ENCODE peak calls at places on chromosomes 11 and 22, in eight cellular contexts. E, M, X, V, K, H, Y and A are unnamed samples.

GRCh38 chr11:96090711-96091110 is 166.8 kb upstream of the MTMR2 start:
- DNase-seq in E (no peak), M (no peak), X (no peak), V (no peak), K (no peak), H (no peak), Y (no peak), A (no peak)

GRCh38 chr11:100851584-100852152 is 164.6 kb downstream of the ARHGAP42 start:
- DNase-seq in E (no peak), M (no peak), X (no peak), V (peak; percentile 54), K (peak; percentile 85), H (no peak), Y (no peak), A (no peak)

GRCh38 chr22:24331468-24332440 is 61.1 kb downstream of the SPECC1L start:
- DNase-seq in E (no peak), M (no peak), X (no peak), V (no peak), K (no peak), H (no peak), Y (no peak), A (no peak)

GRCh38 chr11:46392421-46393230 is 1.1 kb upstream of the CHRM4 start:
- DNase-seq in E (peak; percentile 35), M (peak; percentile 84), X (peak; percentile 61), V (peak; percentile 42), K (peak; percentile 81), H (peak; percentile 95), Y (peak; percentile 74), A (peak; percentile 66)

GRCh38 chr11:8355418-8355742 is 91.7 kb upstream of the LMO1 start:
- DNase-seq in E (no peak), M (no peak), X (no peak), V (no peak), K (no peak), H (no peak), Y (no peak), A (no peak)

GRCh38 chr22:34129691-34130486 is 209.6 kb upstream of the LARGE1 start:
- DNase-seq in E (no peak), M (no peak), X (no peak), V (no peak), K (no peak), H (no peak), Y (no peak), A (no peak)

GRCh38 chr22:36329217-36330078 is 58.3 kb downstream of the MYH9 start:
- DNase-seq in E (no peak), M (peak; percentile 71), X (peak; percentile 64), V (peak; percentile 99), K (peak; percentile 97), H (peak; percentile 99), Y (peak; percentile 86), A (no peak)

GRCh38 chr11:69514771-69515170 is 33.3 kb downstream of the LINC01488 start:
- DNase-seq in E (no peak), M (no peak), X (no peak), V (no peak), K (no peak), H (no peak), Y (no peak), A (no peak)

GRCh38 chr11:134480129-134480652 is 68.1 kb upstream of the B3GAT1 start:
- DNase-seq in E (no peak), M (no peak), X (no peak), V (no peak), K (no peak), H (no peak), Y (no peak), A (no peak)

GRCh38 chr11:132347156-132348090 is 977.0 kb downstream of the NTM start:
- DNase-seq in E (no peak), M (no peak), X (no peak), V (no peak), K (no peak), H (peak; percentile 60), Y (no peak), A (no peak)

GRCh38 chr11:116640641-116641402 is 132.0 kb downstream of the BUD13 start:
- DNase-seq in E (no peak), M (no peak), X (no peak), V (no peak), K (no peak), H (no peak), Y (no peak), A (no peak)

GRCh38 chr11:96303067-96303466 is 39.9 kb downstream of the MAML2 start:
- DNase-seq in E (no peak), M (no peak), X (no peak), V (peak; percentile 93), K (peak; percentile 83), H (no peak), Y (no peak), A (no peak)

GRCh38 chr11:74895340-74896116 is 53.4 kb downstream of the XRRA1 start:
- DNase-seq in E (no peak), M (no peak), X (no peak), V (no peak), K (no peak), H (no peak), Y (no peak), A (no peak)

GRCh38 chr11:111423250-111423615 is 44.2 kb upstream of the POU2AF1 start:
- DNase-seq in E (no peak), M (no peak), X (no peak), V (no peak), K (no peak), H (no peak), Y (no peak), A (no peak)

GRCh38 chr22:30591191-30591587 is 521 bp downstream of the PES1 start:
- DNase-seq in E (no peak), M (no peak), X (no peak), V (peak; percentile 29), K (peak; percentile 24), H (no peak), Y (no peak), A (no peak)

GRCh38 chr11:59267738-59268475 is 55.2 kb upstream of the MPEG1 start:
- DNase-seq in E (no peak), M (no peak), X (no peak), V (peak; percentile 93), K (peak; percentile 82), H (no peak), Y (no peak), A (no peak)

GRCh38 chr11:125886997-125887372 is 483 bp upstream of the HYLS1 start:
- DNase-seq in E (no peak), M (peak; percentile 31), X (peak; percentile 13), V (peak; percentile 47), K (peak; percentile 47), H (peak; percentile 70), Y (peak; percentile 34), A (no peak)

GRCh38 chr22:35376728-35377472 is 4.0 kb upstream of the HMOX1 start:
- DNase-seq in E (peak; percentile 28), M (peak; percentile 95), X (no peak), V (peak; percentile 93), K (peak; percentile 94), H (peak; percentile 100), Y (no peak), A (peak; percentile 65)

GRCh38 chr11:106231591-106231990 is 154.1 kb downstream of the AASDHPPT start:
- DNase-seq in E (no peak), M (no peak), X (no peak), V (no peak), K (no peak), H (no peak), Y (no peak), A (no peak)

GRCh38 chr11:45658292-45658991 is 7.0 kb downstream of the CHST1 start:
- DNase-seq in E (no peak), M (peak; percentile 92), X (no peak), V (no peak), K (no peak), H (peak; percentile 90), Y (no peak), A (no peak)

GRCh38 chr11:692824-693414 is 2.1 kb downstream of the DEAF1 start:
- DNase-seq in E (no peak), M (no peak), X (no peak), V (peak; percentile 84), K (peak; percentile 94), H (no peak), Y (peak; percentile 58), A (no peak)

GRCh38 chr11:46352063-46352841 is 5.0 kb downstream of the DGKZ start:
- DNase-seq in E (no peak), M (no peak), X (peak; percentile 66), V (no peak), K (peak; percentile 59), H (peak; percentile 85), Y (peak; percentile 79), A (peak; percentile 80)

GRCh38 chr22:50010676-50011446 is 1.7 kb downstream of the IL17REL start:
- DNase-seq in E (no peak), M (no peak), X (peak; percentile 62), V (no peak), K (no peak), H (no peak), Y (peak; percentile 58), A (peak; percentile 43)

GRCh38 chr11:3781423-3781822 is 15.9 kb downstream of the NUP98 start:
- DNase-seq in E (no peak), M (no peak), X (no peak), V (peak; percentile 64), K (peak; percentile 54), H (no peak), Y (no peak), A (no peak)

GRCh38 chr11:11982975-11983374 is 25.5 kb downstream of the DKK3 start:
- DNase-seq in E (no peak), M (no peak), X (no peak), V (peak; percentile 47), K (no peak), H (no peak), Y (no peak), A (no peak)

GRCh38 chr11:12772324-12772723 is 98.1 kb downstream of the TEAD1 start:
- DNase-seq in E (no peak), M (no peak), X (no peak), V (no peak), K (no peak), H (no peak), Y (no peak), A (no peak)

GRCh38 chr22:43821606-43822425 is 9.7 kb upstream of the EFCAB6 start:
- DNase-seq in E (no peak), M (no peak), X (no peak), V (no peak), K (no peak), H (no peak), Y (no peak), A (no peak)

GRCh38 chr11:35147273-35147672 is 8.3 kb downstream of the CD44 start:
- DNase-seq in E (no peak), M (no peak), X (no peak), V (no peak), K (no peak), H (no peak), Y (no peak), A (no peak)

GRCh38 chr11:83682645-83682973 is 396.4 kb upstream of the CCDC90B start:
- DNase-seq in E (no peak), M (no peak), X (no peak), V (no peak), K (no peak), H (no peak), Y (no peak), A (no peak)